ENCODE peak calls at places on chromosomes 2 and 18, in four cellular contexts. D is astrocyte of the cerebellum, N is endodermal cell, X is bronchial epithelial cell. U is an unnamed sample.

GRCh38 chr2:221680548-221680947 is 108.4 kb upstream of the EPHA4 start:
- DNase-seq in D (no peak), N (no peak), X (no peak), U (no peak)

GRCh38 chr2:168201211-168201610 is 46.2 kb downstream of the STK39 start:
- DNase-seq in D (no peak), N (no peak), X (no peak), U (no peak)

GRCh38 chr2:54969940-54970338 is 80.3 kb downstream of the RTN4 start:
- DNase-seq in D (no peak), N (no peak), X (no peak), U (no peak)

GRCh38 chr2:45729753-45730512 is 78.5 kb downstream of the PRKCE start:
- DNase-seq in D (no peak), N (peak; percentile 54), X (peak; percentile 35), U (no peak)

GRCh38 chr18:33761363-33761762 is 183.3 kb downstream of the ASXL3 start:
- DNase-seq in D (peak; percentile 43), N (no peak), X (peak; percentile 45), U (no peak)

GRCh38 chr18:10371165-10371564 is 83.3 kb upstream of the APCDD1 start:
- DNase-seq in D (no peak), N (no peak), X (no peak), U (no peak)

GRCh38 chr2:154375625-154376020 is 322.9 kb upstream of the KCNJ3 start:
- DNase-seq in D (peak; percentile 49), N (peak; percentile 50), X (peak; percentile 65), U (no peak)

GRCh38 chr2:71505086-71505769 is 51.9 kb downstream of the DYSF start:
- DNase-seq in D (no peak), N (no peak), X (no peak), U (no peak)

GRCh38 chr18:73232933-73233332 is 365.1 kb upstream of the NETO1 start:
- DNase-seq in D (no peak), N (no peak), X (no peak), U (no peak)

GRCh38 chr2:71606244-71606643 is 152.9 kb downstream of the DYSF start:
- DNase-seq in D (no peak), N (peak; percentile 10), X (no peak), U (peak; percentile 75)

GRCh38 chr2:26576565-26577441 is 64.4 kb downstream of the CIB4 start:
- DNase-seq in D (no peak), N (peak; percentile 41), X (peak; percentile 12), U (no peak)

GRCh38 chr2:26578581-26578980 is 62.6 kb downstream of the CIB4 start:
- DNase-seq in D (no peak), N (peak; percentile 38), X (no peak), U (no peak)

GRCh38 chr2:26575836-26576564 is 65.2 kb downstream of the CIB4 start:
- DNase-seq in D (no peak), N (peak; percentile 28), X (no peak), U (no peak)

GRCh38 chr2:26579025-26579722 is 62.0 kb downstream of the CIB4 start:
- DNase-seq in D (no peak), N (peak; percentile 22), X (no peak), U (no peak)

GRCh38 chr2:26577442-26578433 is 63.4 kb downstream of the CIB4 start:
- DNase-seq in D (peak; percentile 12), N (peak; percentile 93), X (peak; percentile 39), U (no peak)
- TF ChIP-seq CTCF in D (peak; percentile 98), N (peak; percentile 98), X (peak; percentile 98), U (peak; percentile 98)

GRCh38 chr2:233411162-233411561 is 56.9 kb downstream of the DGKD start:
- DNase-seq in D (no peak), N (no peak), X (peak; percentile 25), U (no peak)

GRCh38 chr2:233406865-233407264 is 52.6 kb downstream of the DGKD start:
- DNase-seq in D (no peak), N (no peak), X (no peak), U (no peak)

GRCh38 chr2:233410191-233410760 is 56.0 kb downstream of the DGKD start:
- DNase-seq in D (no peak), N (no peak), X (no peak), U (no peak)

GRCh38 chr2:233408366-233409285 is 54.3 kb downstream of the DGKD start:
- DNase-seq in D (no peak), N (peak; percentile 72), X (no peak), U (no peak)

DNA sequence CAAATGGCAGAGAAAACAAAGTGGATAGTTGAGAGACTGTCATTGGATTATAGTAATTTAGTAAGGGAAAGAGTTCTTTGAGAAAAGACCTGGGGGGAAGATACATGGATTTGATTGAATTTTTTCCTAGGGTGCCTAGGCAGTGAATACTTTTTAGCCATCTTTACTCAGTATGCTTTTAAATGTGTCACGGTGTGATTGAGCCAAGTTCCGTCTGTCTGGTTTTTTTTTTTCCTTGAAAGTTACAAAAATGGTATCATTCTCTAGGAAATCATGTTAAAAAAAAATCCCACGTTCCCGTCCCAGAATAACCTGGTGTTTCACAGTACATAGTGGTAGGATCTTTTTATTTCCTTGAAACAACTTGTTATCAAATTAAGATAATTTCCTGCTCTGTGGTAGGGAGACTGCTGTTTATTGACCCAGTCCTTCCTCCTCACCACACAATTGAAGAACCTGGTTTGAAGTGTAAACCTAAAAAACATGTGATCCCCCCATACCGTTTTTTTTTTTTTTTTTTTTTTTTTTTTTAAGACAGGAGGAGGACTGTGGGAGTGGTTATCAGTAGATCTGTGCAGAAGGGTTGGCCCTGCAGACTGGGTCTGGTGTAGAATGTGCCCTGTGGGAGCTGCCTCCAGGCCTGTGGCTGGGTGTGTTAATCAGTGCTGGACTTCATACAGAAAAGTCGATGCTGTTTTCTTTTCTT is 55.1 kb downstream of the DGKD start:
- DNase-seq in D (no peak), N (no peak), X (no peak), U (no peak)
- H3K4me3 ChIP-seq in D (no peak overlapping the region), N (no peak overlapping the region), X (no peak overlapping the region), U (no peak overlapping the region)

GRCh38 chr2:88212251-88212790 is 42.2 kb downstream of the THNSL2 start:
- DNase-seq in D (no peak), N (peak; percentile 80), X (peak; percentile 23), U (no peak)
- TF ChIP-seq CTCF in D (peak; percentile 67), N (peak; percentile 90), X (peak; percentile 46), U (no peak)

DNA sequence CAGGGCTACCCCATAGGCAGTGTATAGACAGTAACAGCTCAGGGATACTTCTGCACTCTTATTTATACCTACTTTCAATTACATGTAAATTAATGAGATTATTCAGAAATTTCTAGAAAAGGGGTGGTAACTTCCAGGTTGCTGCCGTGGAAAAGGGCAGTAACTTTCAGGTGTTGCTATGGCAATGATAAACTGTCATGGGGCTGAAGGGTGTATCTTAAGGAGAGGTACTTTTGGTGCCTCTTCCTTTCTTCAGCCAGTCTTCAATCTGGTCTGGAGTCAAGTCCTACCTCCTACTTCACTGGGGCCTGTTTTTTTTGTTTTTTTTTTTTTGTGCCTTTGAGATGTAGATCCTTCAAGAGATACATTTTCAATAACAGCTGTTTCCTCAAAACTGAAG is 35.2 kb upstream of the DNAJC10 start:
- DNase-seq in D (no peak), N (no peak), X (no peak), U (no peak)
- H3K4me3 ChIP-seq in D (no peak overlapping the region), N (no peak overlapping the region), X (no peak overlapping the region), U (no peak overlapping the region)

DNA sequence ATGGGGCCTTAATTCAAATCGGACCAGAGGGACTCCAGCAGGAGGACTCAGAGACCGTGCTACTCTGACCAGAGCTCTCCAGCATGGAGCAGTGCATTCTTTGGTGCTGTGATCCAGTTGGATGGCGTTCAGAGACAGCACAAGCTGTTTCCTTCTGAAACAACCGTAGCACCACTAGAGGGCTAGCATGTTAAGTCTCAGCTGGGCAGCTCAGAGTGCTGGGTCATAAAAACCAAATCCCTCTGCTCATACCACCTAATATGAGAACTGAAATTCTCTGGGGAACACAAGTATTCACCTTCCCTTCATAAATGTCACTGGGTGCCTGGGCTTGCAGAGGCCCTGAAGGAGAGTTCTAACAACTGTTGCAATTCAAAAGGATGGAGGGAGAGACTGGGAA is 97.7 kb upstream of the TFCP2L1 start:
- DNase-seq in D (no peak), N (peak; percentile 58), X (no peak), U (no peak)
- TF ChIP-seq CTCF in D (peak; percentile 34), N (peak; percentile 63), X (peak; percentile 17), U (no peak)

GRCh38 chr2:11742702-11743530 is 3.5 kb upstream of the LPIN1 start:
- DNase-seq in D (no peak), N (no peak), X (no peak), U (no peak)

GRCh38 chr2:11743846-11744553 is 2.4 kb upstream of the LPIN1 start:
- DNase-seq in D (peak; percentile 98), N (peak; percentile 96), X (peak; percentile 100), U (peak; percentile 95)

GRCh38 chr2:11742317-11742701 is 4.1 kb upstream of the LPIN1 start:
- DNase-seq in D (no peak), N (no peak), X (no peak), U (no peak)

GRCh38 chr2:11744631-11745394 is 1.6 kb upstream of the LPIN1 start:
- DNase-seq in D (peak; percentile 16), N (peak; percentile 85), X (no peak), U (no peak)

DNA sequence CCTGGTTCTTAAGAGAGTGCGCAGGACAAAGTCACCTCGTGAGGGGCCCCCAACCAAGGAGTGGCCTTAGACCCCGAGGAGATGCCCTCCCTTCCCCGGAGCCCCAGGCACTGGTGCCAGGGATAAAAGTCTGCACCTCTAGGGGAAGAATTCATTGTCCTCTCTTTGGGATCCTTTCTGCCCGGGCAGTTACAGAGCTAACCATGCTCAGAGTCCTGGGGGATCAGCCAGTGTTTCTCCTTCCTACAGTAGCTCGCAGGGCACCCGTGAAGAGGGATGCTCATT is 3.0 kb upstream of the LPIN1 start:
- DNase-seq in D (no peak), N (no peak), X (no peak), U (no peak)
- H3K4me3 ChIP-seq in D (no peak overlapping the region), N (no peak overlapping the region), X (no peak overlapping the region), U (no peak overlapping the region)

DNA sequence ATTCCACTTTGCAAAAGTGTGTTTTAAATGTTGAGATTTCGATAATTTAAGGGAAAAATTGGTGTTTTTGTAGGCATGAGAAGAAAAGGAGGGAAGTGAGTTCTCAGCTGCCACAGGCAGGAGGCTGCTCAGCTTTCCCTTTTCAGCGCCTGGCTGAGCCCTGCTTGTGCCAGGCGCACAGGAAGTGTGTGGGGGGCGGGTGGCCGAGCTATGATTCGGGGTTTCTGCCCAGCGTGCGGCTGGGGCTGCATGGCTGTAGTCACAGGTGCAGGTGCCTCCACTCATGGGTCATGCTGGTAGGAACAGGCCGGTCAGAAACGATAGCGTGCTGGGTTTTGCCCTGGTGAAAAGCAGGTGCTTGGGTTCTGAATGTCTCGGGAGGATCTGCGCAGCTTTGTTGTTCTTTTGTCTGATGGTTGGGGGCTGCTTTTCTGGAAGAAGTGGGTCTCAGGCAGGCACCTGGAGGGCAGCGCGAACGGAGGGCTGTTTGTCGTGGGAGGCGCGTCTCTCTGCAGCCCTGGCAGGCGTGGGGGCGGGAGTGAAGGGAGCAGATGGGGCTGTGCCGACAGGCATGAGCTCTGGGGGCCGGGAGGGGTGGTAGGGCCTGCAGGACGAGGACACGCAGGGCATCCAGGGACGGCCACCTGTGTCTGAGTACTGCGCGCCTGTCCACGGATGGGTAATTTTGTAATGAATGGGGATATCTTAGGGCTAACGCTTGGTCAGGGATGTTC is 2.0 kb downstream of the KCNG2 start:
- DNase-seq in D (no peak), N (no peak), X (no peak), U (no peak)
- TF ChIP-seq CTCF in D (no peak), N (no peak), X (no peak), U (no peak)